ENCODE peak calls at places on chromosomes 6 and 20, in four cellular contexts. One of them, this sample, is unnamed. For H3K36me3, the result is how much of the 10 kb centered on the place peaks cover.

GRCh38 chr6:36599791-36600209 is 5.6 kb downstream of the SRSF3 start:
- DNase-seq in cardiac muscle cell: peak
- DNase-seq in SK-N-SH: peak
- DNase-seq in neural progenitor cell: peak
- DNase-seq in this sample: peak

GRCh38 chr6:27043244-27043643 is 204.3 kb upstream of the PRSS16 start:
- DNase-seq in cardiac muscle cell: no peak
- DNase-seq in SK-N-SH: no peak
- DNase-seq in neural progenitor cell: no peak
- DNase-seq in this sample: no peak

GRCh38 chr6:167827588-167828324 is 1.0 kb downstream of the AFDN start:
- DNase-seq in cardiac muscle cell: peak
- DNase-seq in SK-N-SH: peak
- DNase-seq in neural progenitor cell: peak
- DNase-seq in this sample: no peak

GRCh38 chr6:80170433-80170832 is 64.0 kb downstream of the BCKDHB start:
- DNase-seq in neural progenitor cell: no peak
- DNase-seq in cardiac muscle cell: no peak
- DNase-seq in SK-N-SH: no peak
- DNase-seq in this sample: no peak

GRCh38 chr20:31833130-31833930 is 12.1 kb downstream of the FOXS1 start:
- DNase-seq in cardiac muscle cell: peak
- DNase-seq in neural progenitor cell: peak
- DNase-seq in SK-N-SH: peak
- DNase-seq in this sample: peak

GRCh38 chr6:46541556-46541955 is 50.3 kb upstream of the RCAN2 start:
- DNase-seq in cardiac muscle cell: no peak
- DNase-seq in neural progenitor cell: no peak
- DNase-seq in SK-N-SH: no peak
- DNase-seq in this sample: no peak

GRCh38 chr20:33130553-33130952 is 37.4 kb upstream of the BPIFA2 start:
- DNase-seq in neural progenitor cell: no peak
- DNase-seq in SK-N-SH: no peak
- DNase-seq in cardiac muscle cell: no peak
- DNase-seq in this sample: no peak

GRCh38 chr6:108541843-108542795 is 18.6 kb upstream of the FOXO3 start:
- DNase-seq in neural progenitor cell: peak
- DNase-seq in SK-N-SH: peak
- DNase-seq in cardiac muscle cell: peak
- DNase-seq in this sample: peak

GRCh38 chr6:141443668-141444067 is 689.1 kb upstream of the GJE1 start:
- DNase-seq in neural progenitor cell: no peak
- DNase-seq in cardiac muscle cell: no peak
- DNase-seq in SK-N-SH: no peak
- DNase-seq in this sample: no peak

GRCh38 chr6:167571550-167571949 is 246.7 kb downstream of the TTLL2 start:
- DNase-seq in cardiac muscle cell: no peak
- DNase-seq in neural progenitor cell: no peak
- DNase-seq in SK-N-SH: no peak
- DNase-seq in this sample: no peak

GRCh38 chr20:36094497-36094896 is 60.0 kb upstream of the EPB41L1 start:
- DNase-seq in neural progenitor cell: peak
- DNase-seq in cardiac muscle cell: no peak
- DNase-seq in SK-N-SH: peak
- DNase-seq in this sample: no peak

GRCh38 chr20:662289-663192 is 9.5 kb upstream of the SRXN1 start:
- DNase-seq in cardiac muscle cell: no peak
- DNase-seq in neural progenitor cell: no peak
- DNase-seq in SK-N-SH: no peak
- DNase-seq in this sample: no peak
- H3K4me3 ChIP-seq in cardiac muscle cell: no peak
- H3K4me3 ChIP-seq in neural progenitor cell: peak
- H3K4me3 ChIP-seq in SK-N-SH: no peak
- H3K4me3 ChIP-seq in this sample: no peak

DNA sequence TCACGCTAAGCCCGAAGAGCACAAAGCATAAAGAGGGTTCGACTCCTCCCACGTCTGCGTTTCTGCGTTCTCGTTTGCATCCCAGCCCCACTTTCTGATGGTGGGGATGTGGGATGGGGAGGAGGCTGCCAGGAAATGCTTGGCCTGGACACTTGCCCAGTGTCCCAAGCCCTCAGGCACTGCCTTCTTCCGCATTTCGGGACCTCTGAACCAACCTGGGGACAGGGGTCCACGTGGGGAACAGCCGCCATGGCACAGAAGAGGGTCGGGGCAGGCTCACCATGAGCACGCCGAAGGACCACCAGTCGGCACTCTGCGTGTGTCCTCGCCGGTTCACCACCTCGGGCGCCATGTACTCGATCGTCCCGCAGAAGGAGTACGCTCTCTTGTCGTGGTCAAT is 88.2 kb downstream of the RAMACL start:
- DNase-seq in SK-N-SH: no peak
- DNase-seq in cardiac muscle cell: no peak
- DNase-seq in neural progenitor cell: no peak
- DNase-seq in this sample: no peak
- H3K36me3 ChIP-seq in SK-N-SH: half or more
- H3K36me3 ChIP-seq in cardiac muscle cell: under half
- H3K36me3 ChIP-seq in neural progenitor cell: under half
- H3K36me3 ChIP-seq in this sample: under half

GRCh38 chr20:57183457-57184009 is 82.9 kb downstream of the BMP7 start:
- DNase-seq in neural progenitor cell: no peak
- DNase-seq in cardiac muscle cell: no peak
- DNase-seq in SK-N-SH: no peak
- DNase-seq in this sample: no peak
- TF ChIP-seq CTCF in neural progenitor cell: no peak
- TF ChIP-seq CTCF in cardiac muscle cell: no peak
- TF ChIP-seq CTCF in SK-N-SH: no peak
- TF ChIP-seq CTCF in this sample: no peak

GRCh38 chr6:43644940-43645612 is at the start of gene RSPH9:
- DNase-seq in SK-N-SH: peak
- DNase-seq in neural progenitor cell: peak
- DNase-seq in cardiac muscle cell: peak
- DNase-seq in this sample: peak
- H3K4me3 ChIP-seq in SK-N-SH: peak
- H3K4me3 ChIP-seq in neural progenitor cell: peak
- H3K4me3 ChIP-seq in cardiac muscle cell: peak
- H3K4me3 ChIP-seq in this sample: peak

This sample was measured in brain microvascular endothelial cell.